ENCODE peak calls at places on chromosomes 6 and 20, in ten cellular contexts. One of them, this sample, is unnamed.
A peak's percentile ranks its signal among the peaks of the same experiment; 100 is the strongest.

GRCh38 chr6:89385156-89385667 is 26.9 kb downstream of the RRAGD start:
- DNase-seq in hypothalamus: no peak
- DNase-seq in neuronal stem cell: no peak
- DNase-seq in AG04449: no peak
- DNase-seq in activated effector memory CD4-positive, alpha-beta T cell treated with anti-CD3 and anti-CD28 coated beads, Interleukin-2, amount 50 U/mL, for 16 hours: no peak
- DNase-seq in mucosa of gallbladder: no peak
- DNase-seq in DMS 273 treated with DMSO at 0.1 percent for 48 hours: peak; percentile 97
- DNase-seq in PC-3: peak; percentile 66
- DNase-seq in AG08395: no peak
- DNase-seq in tibial artery: no peak
- DNase-seq in this sample: no peak

GRCh38 chr6:154969796-154970195 is 25.3 kb upstream of the TIAM2 start:
- DNase-seq in mucosa of gallbladder: no peak
- DNase-seq in AG04449: peak; percentile 17
- DNase-seq in PC-3: no peak
- DNase-seq in DMS 273 treated with DMSO at 0.1 percent for 48 hours: no peak
- DNase-seq in AG08395: no peak
- DNase-seq in hypothalamus: no peak
- DNase-seq in neuronal stem cell: no peak
- DNase-seq in activated effector memory CD4-positive, alpha-beta T cell treated with anti-CD3 and anti-CD28 coated beads, Interleukin-2, amount 50 U/mL, for 16 hours: no peak
- DNase-seq in tibial artery: peak; percentile 28
- DNase-seq in this sample: no peak

GRCh38 chr6:134447423-134447822 is 129.5 kb upstream of the SGK1 start:
- DNase-seq in mucosa of gallbladder: peak; percentile 48
- DNase-seq in DMS 273 treated with DMSO at 0.1 percent for 48 hours: no peak
- DNase-seq in AG04449: no peak
- DNase-seq in AG08395: no peak
- DNase-seq in hypothalamus: no peak
- DNase-seq in activated effector memory CD4-positive, alpha-beta T cell treated with anti-CD3 and anti-CD28 coated beads, Interleukin-2, amount 50 U/mL, for 16 hours: no peak
- DNase-seq in tibial artery: no peak
- DNase-seq in neuronal stem cell: no peak
- DNase-seq in PC-3: no peak
- DNase-seq in this sample: no peak

GRCh38 chr6:139744038-139744437 is 369.6 kb upstream of the CITED2 start:
- DNase-seq in hypothalamus: no peak
- DNase-seq in neuronal stem cell: no peak
- DNase-seq in PC-3: no peak
- DNase-seq in activated effector memory CD4-positive, alpha-beta T cell treated with anti-CD3 and anti-CD28 coated beads, Interleukin-2, amount 50 U/mL, for 16 hours: no peak
- DNase-seq in tibial artery: no peak
- DNase-seq in mucosa of gallbladder: no peak
- DNase-seq in AG08395: no peak
- DNase-seq in AG04449: no peak
- DNase-seq in DMS 273 treated with DMSO at 0.1 percent for 48 hours: no peak
- DNase-seq in this sample: no peak

GRCh38 chr6:168226095-168226781 is 93.3 kb downstream of the DACT2 start:
- DNase-seq in AG08395: no peak
- DNase-seq in mucosa of gallbladder: no peak
- DNase-seq in tibial artery: no peak
- DNase-seq in PC-3: no peak
- DNase-seq in hypothalamus: no peak
- DNase-seq in activated effector memory CD4-positive, alpha-beta T cell treated with anti-CD3 and anti-CD28 coated beads, Interleukin-2, amount 50 U/mL, for 16 hours: no peak
- DNase-seq in AG04449: no peak
- DNase-seq in DMS 273 treated with DMSO at 0.1 percent for 48 hours: no peak
- DNase-seq in neuronal stem cell: no peak
- DNase-seq in this sample: no peak

GRCh38 chr6:80503660-80504059 is 397.2 kb downstream of the BCKDHB start:
- DNase-seq in mucosa of gallbladder: no peak
- DNase-seq in AG04449: no peak
- DNase-seq in tibial artery: no peak
- DNase-seq in DMS 273 treated with DMSO at 0.1 percent for 48 hours: no peak
- DNase-seq in PC-3: no peak
- DNase-seq in hypothalamus: no peak
- DNase-seq in AG08395: no peak
- DNase-seq in activated effector memory CD4-positive, alpha-beta T cell treated with anti-CD3 and anti-CD28 coated beads, Interleukin-2, amount 50 U/mL, for 16 hours: no peak
- DNase-seq in neuronal stem cell: no peak
- DNase-seq in this sample: no peak

GRCh38 chr20:35954907-35955251 is 577 bp upstream of the SCAND1 start:
- DNase-seq in AG08395: no peak
- DNase-seq in neuronal stem cell: no peak
- DNase-seq in DMS 273 treated with DMSO at 0.1 percent for 48 hours: no peak
- DNase-seq in activated effector memory CD4-positive, alpha-beta T cell treated with anti-CD3 and anti-CD28 coated beads, Interleukin-2, amount 50 U/mL, for 16 hours: no peak
- DNase-seq in mucosa of gallbladder: no peak
- DNase-seq in tibial artery: no peak
- DNase-seq in PC-3: peak; percentile 30
- DNase-seq in AG04449: no peak
- DNase-seq in hypothalamus: no peak
- DNase-seq in this sample: peak; percentile 31

GRCh38 chr20:58665606-58666005 is 14.5 kb downstream of the STX16 start:
- DNase-seq in AG08395: no peak
- DNase-seq in neuronal stem cell: no peak
- DNase-seq in PC-3: no peak
- DNase-seq in hypothalamus: no peak
- DNase-seq in tibial artery: no peak
- DNase-seq in mucosa of gallbladder: no peak
- DNase-seq in activated effector memory CD4-positive, alpha-beta T cell treated with anti-CD3 and anti-CD28 coated beads, Interleukin-2, amount 50 U/mL, for 16 hours: no peak
- DNase-seq in AG04449: no peak
- DNase-seq in DMS 273 treated with DMSO at 0.1 percent for 48 hours: no peak
- DNase-seq in this sample: no peak

GRCh38 chr6:106512048-106512957 is 117.0 kb downstream of the RTN4IP1 start:
- DNase-seq in mucosa of gallbladder: peak; percentile 73
- DNase-seq in PC-3: peak; percentile 58
- DNase-seq in tibial artery: peak; percentile 75
- DNase-seq in activated effector memory CD4-positive, alpha-beta T cell treated with anti-CD3 and anti-CD28 coated beads, Interleukin-2, amount 50 U/mL, for 16 hours: peak; percentile 93
- DNase-seq in hypothalamus: no peak
- DNase-seq in DMS 273 treated with DMSO at 0.1 percent for 48 hours: no peak
- DNase-seq in AG08395: peak; percentile 50
- DNase-seq in AG04449: no peak
- DNase-seq in neuronal stem cell: peak; percentile 36
- DNase-seq in this sample: no peak

GRCh38 chr6:96836579-96837137 is 619 bp downstream of the GPR63 start:
- DNase-seq in activated effector memory CD4-positive, alpha-beta T cell treated with anti-CD3 and anti-CD28 coated beads, Interleukin-2, amount 50 U/mL, for 16 hours: peak; percentile 62
- DNase-seq in tibial artery: no peak
- DNase-seq in PC-3: no peak
- DNase-seq in AG08395: peak; percentile 10
- DNase-seq in DMS 273 treated with DMSO at 0.1 percent for 48 hours: no peak
- DNase-seq in hypothalamus: peak; percentile 42
- DNase-seq in AG04449: no peak
- DNase-seq in neuronal stem cell: peak; percentile 12
- DNase-seq in mucosa of gallbladder: no peak
- DNase-seq in this sample: no peak

GRCh38 chr6:159079367-159079766 is 34.6 kb upstream of the TAGAP start:
- DNase-seq in AG08395: no peak
- DNase-seq in PC-3: no peak
- DNase-seq in mucosa of gallbladder: no peak
- DNase-seq in hypothalamus: no peak
- DNase-seq in tibial artery: no peak
- DNase-seq in neuronal stem cell: no peak
- DNase-seq in DMS 273 treated with DMSO at 0.1 percent for 48 hours: no peak
- DNase-seq in activated effector memory CD4-positive, alpha-beta T cell treated with anti-CD3 and anti-CD28 coated beads, Interleukin-2, amount 50 U/mL, for 16 hours: no peak
- DNase-seq in AG04449: no peak
- DNase-seq in this sample: no peak